ENCODE peak calls at places on chromosomes 7 and 10, in seven cellular contexts. P, S, A, N, C, Y and E are unnamed samples.

GRCh38 chr7:33928986-33929385 is 23.6 kb downstream of the BMPER start:
- DNase-seq in P (no peak), S (no peak), A (no peak), N (no peak), C (no peak), Y (no peak), E (no peak)

GRCh38 chr10:17273403-17273802 is 45.4 kb downstream of the VIM start:
- DNase-seq in P (no peak), S (no peak), A (no peak), N (no peak), C (peak; percentile 32), Y (peak; percentile 80), E (no peak)

GRCh38 chr10:74058071-74058470 is 60.2 kb downstream of the VCL start:
- DNase-seq in P (peak; percentile 85), S (no peak), A (peak; percentile 62), N (no peak), C (no peak), Y (no peak), E (no peak)

GRCh38 chr7:141563956-141564623 is 12.9 kb downstream of the AGK start:
- DNase-seq in P (no peak), S (no peak), A (no peak), N (no peak), C (no peak), Y (no peak), E (no peak)

GRCh38 chr7:107972075-107972482 is 30.9 kb downstream of the LAMB1 start:
- DNase-seq in P (no peak), S (peak; percentile 36), A (peak; percentile 75), N (no peak), C (peak; percentile 95), Y (peak; percentile 76), E (no peak)

GRCh38 chr7:149884541-149884940 is 10.8 kb downstream of the ATP6V0E2 start:
- DNase-seq in P (peak; percentile 25), S (no peak), A (no peak), N (no peak), C (no peak), Y (no peak), E (no peak)

GRCh38 chr10:123926401-123927264 is 35.0 kb upstream of the CPXM2 start:
- DNase-seq in P (no peak), S (no peak), A (no peak), N (no peak), C (no peak), Y (peak; percentile 1), E (no peak)

GRCh38 chr7:157416011-157416410 is 79.2 kb downstream of the DNAJB6 start:
- DNase-seq in P (no peak), S (no peak), A (no peak), N (no peak), C (no peak), Y (no peak), E (no peak)

GRCh38 chr10:124394583-124394982 is 24.1 kb downstream of the OAT start:
- DNase-seq in P (no peak), S (no peak), A (no peak), N (no peak), C (no peak), Y (no peak), E (peak; percentile 23)

GRCh38 chr10:9814285-9814866 is 1203.3 kb upstream of the CELF2 start:
- DNase-seq in P (no peak), S (no peak), A (no peak), N (no peak), C (no peak), Y (peak; percentile 52), E (no peak)

GRCh38 chr7:88109612-88110011 is 110.2 kb downstream of the SRI start:
- DNase-seq in P (no peak), S (no peak), A (no peak), N (no peak), C (no peak), Y (no peak), E (no peak)

GRCh38 chr10:62916157-62916603 is 100.0 kb upstream of the EGR2 start:
- DNase-seq in P (no peak), S (no peak), A (no peak), N (no peak), C (no peak), Y (peak; percentile 25), E (no peak)

GRCh38 chr10:118102116-118102515 is 55.4 kb upstream of the RAB11FIP2 start:
- DNase-seq in P (no peak), S (no peak), A (no peak), N (no peak), C (no peak), Y (no peak), E (no peak)

GRCh38 chr7:84722086-84722485 is 464.8 kb downstream of the SEMA3D start:
- DNase-seq in P (no peak), S (no peak), A (no peak), N (no peak), C (no peak), Y (peak; percentile 65), E (no peak)

GRCh38 chr10:87761892-87762291 is 56.1 kb downstream of the ATAD1 start:
- DNase-seq in P (peak; percentile 3), S (no peak), A (peak; percentile 18), N (no peak), C (no peak), Y (peak; percentile 82), E (no peak)

GRCh38 chr7:3722396-3722846 is 421.4 kb downstream of the SDK1 start:
- DNase-seq in P (peak; percentile 95), S (no peak), A (no peak), N (no peak), C (no peak), Y (peak; percentile 2), E (no peak)

GRCh38 chr10:132942101-132942739 is at the start of gene CFAP46:
- DNase-seq in P (no peak), S (peak; percentile 44), A (peak; percentile 56), N (peak; percentile 59), C (no peak), Y (peak; percentile 44), E (peak; percentile 47)

GRCh38 chr10:4763960-4764428 is 62.0 kb upstream of the AKR1E2 start:
- DNase-seq in P (no peak), S (no peak), A (no peak), N (no peak), C (peak; percentile 72), Y (peak; percentile 87), E (no peak)

GRCh38 chr7:151867912-151868804 is 8.8 kb downstream of the PRKAG2 start:
- DNase-seq in P (no peak), S (no peak), A (peak; percentile 82), N (no peak), C (no peak), Y (no peak), E (no peak)

GRCh38 chr7:151868805-151869188 is 8.1 kb downstream of the PRKAG2 start:
- DNase-seq in P (no peak), S (no peak), A (no peak), N (no peak), C (no peak), Y (no peak), E (no peak)

GRCh38 chr7:151871189-151871735 is 5.7 kb downstream of the PRKAG2 start:
- DNase-seq in P (no peak), S (no peak), A (no peak), N (no peak), C (no peak), Y (no peak), E (no peak)

GRCh38 chr7:151869968-151870918 is 6.7 kb downstream of the PRKAG2 start:
- DNase-seq in P (no peak), S (no peak), A (no peak), N (no peak), C (no peak), Y (no peak), E (no peak)

GRCh38 chr7:151869457-151869856 is 7.5 kb downstream of the PRKAG2 start:
- DNase-seq in P (no peak), S (no peak), A (no peak), N (no peak), C (no peak), Y (no peak), E (no peak)
- H3K4me3 ChIP-seq in P (no peak overlapping the region), S (no peak overlapping the region), A (no peak overlapping the region), N (no peak overlapping the region), C (no peak overlapping the region), Y (no peak overlapping the region), E (no peak overlapping the region)

GRCh38 chr7:12257582-12257981 is 46.5 kb downstream of the TMEM106B start:
- DNase-seq in P (no peak), S (no peak), A (no peak), N (no peak), C (no peak), Y (peak; percentile 39), E (no peak)
- H3K4me3 ChIP-seq in P (peak overlapping the region; percentile 3), S (no peak overlapping the region), A (no peak overlapping the region), N (peak overlapping the region; percentile 6), C (no peak overlapping the region), Y (peak overlapping the region; percentile 24), E (no peak overlapping the region)

GRCh38 chr7:5429857-5430611 is 6.4 kb upstream of the TNRC18 start:
- DNase-seq in P (peak; percentile 91), S (peak; percentile 40), A (peak; percentile 31), N (no peak), C (no peak), Y (peak; percentile 30), E (peak; percentile 62)
- H3K4me3 ChIP-seq in P (peak overlapping the region; percentile 55), S (no peak overlapping the region), A (no peak overlapping the region), N (peak overlapping the region; percentile 83), C (peak overlapping the region; percentile 68), Y (peak overlapping the region; percentile 59), E (peak overlapping the region; percentile 83)

DNA sequence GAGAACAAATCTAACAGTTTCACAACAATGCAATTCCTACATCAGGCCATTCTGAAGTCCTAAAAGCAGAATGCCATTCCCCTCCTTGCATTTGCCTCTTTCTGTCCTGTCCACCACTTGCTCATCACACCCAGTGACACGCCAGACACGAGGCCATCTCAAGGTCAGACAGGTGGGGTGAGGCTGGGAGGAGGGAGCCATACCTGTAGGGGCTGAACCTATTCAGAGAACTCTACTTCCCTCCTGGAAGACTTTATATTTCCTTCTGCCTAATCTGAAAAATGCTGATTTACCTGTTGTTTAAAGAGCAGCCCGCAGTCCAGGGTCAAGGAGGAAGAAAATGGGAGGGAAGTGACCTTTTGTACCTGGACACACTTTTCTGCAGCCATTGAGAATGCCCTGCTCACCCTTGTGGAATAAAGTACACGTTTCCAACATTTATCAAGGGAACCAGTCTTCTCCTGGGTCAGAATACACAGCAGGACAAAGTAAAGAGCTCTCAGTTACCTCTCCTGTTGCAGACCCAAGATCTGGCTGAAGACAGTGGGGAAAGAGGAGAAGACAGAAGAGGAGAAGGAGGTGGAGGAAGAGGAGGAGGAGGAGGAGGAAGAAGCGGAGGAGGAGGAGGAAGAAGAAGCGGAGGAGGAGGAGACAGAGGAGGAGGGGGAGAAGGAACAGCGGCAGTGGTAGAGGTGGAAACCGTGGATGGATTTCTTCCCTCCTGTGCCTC is 1.1 kb upstream of the BLNK start:
- DNase-seq in P (no peak), S (no peak), A (no peak), N (no peak), C (no peak), Y (no peak), E (no peak)
- H3K4me3 ChIP-seq in P (no peak overlapping the region), S (no peak overlapping the region), A (no peak overlapping the region), N (no peak overlapping the region), C (no peak overlapping the region), Y (no peak overlapping the region), E (no peak overlapping the region)

GRCh38 chr7:128167791-128168666 is 73.0 kb upstream of the LEP start:
- DNase-seq in P (no peak), S (no peak), A (no peak), N (no peak), C (no peak), Y (no peak), E (no peak)
- H3K4me3 ChIP-seq in P (no peak overlapping the region), S (no peak overlapping the region), A (no peak overlapping the region), N (peak overlapping the region; percentile 30), C (no peak overlapping the region), Y (no peak overlapping the region), E (no peak overlapping the region)